ENCODE peak calls at places on chromosomes 4 and X, in eight cellular contexts. E, C, W, D, U, P, Y and Q are unnamed samples.

GRCh38 chr4:57147335-57148060 is 37.3 kb upstream of the IGFBP7 start:
- DNase-seq in D (no peak), P (peak), E (no peak), Y (no peak), U (no peak), C (no peak), W (no peak), Q (no peak)

GRCh38 chr4:112978691-112979472 is 70.6 kb upstream of the ANK2 start:
- DNase-seq in W (no peak), Y (no peak), E (no peak), D (no peak), C (no peak), U (no peak), P (no peak), Q (no peak)

GRCh38 chrX:134186362-134187121 is 50.4 kb upstream of the CCDC160 start:
- DNase-seq in D (no peak), P (no peak), W (peak), E (no peak), U (no peak), Y (peak), C (no peak), Q (no peak)

GRCh38 chrX:18983711-18984380 is at the start of gene PHKA2:
- DNase-seq in Y (peak), D (peak), W (no peak), C (peak), U (no peak), P (peak), E (peak), Q (peak)

GRCh38 chr4:2090642-2091041 is 31.5 kb downstream of the NAT8L start:
- DNase-seq in W (no peak), Y (no peak), C (no peak), U (no peak), E (no peak), D (no peak), P (no peak), Q (no peak)

GRCh38 chr4:139528377-139529005 is 27.5 kb downstream of the SETD7 start:
- DNase-seq in D (no peak), Y (peak), C (no peak), P (peak), W (peak), E (peak), U (no peak), Q (peak)

GRCh38 chrX:42973321-42973720 is 195.4 kb upstream of the PPP1R2C start:
- DNase-seq in C (no peak), Y (no peak), W (no peak), D (no peak), U (no peak), E (no peak), P (no peak), Q (no peak)

GRCh38 chrX:79259073-79259689 is 108.0 kb downstream of the ITM2A start:
- DNase-seq in D (no peak), E (no peak), P (no peak), U (peak), W (peak), C (no peak), Y (peak), Q (no peak)

GRCh38 chr4:134328741-134329140 is 127.2 kb upstream of the PABPC4L start:
- DNase-seq in U (no peak), E (no peak), Y (no peak), C (peak), D (no peak), P (no peak), W (no peak), Q (no peak)

GRCh38 chrX:154738013-154738738 is 12.7 kb downstream of the GAB3 start:
- DNase-seq in C (no peak), D (no peak), E (peak), W (peak), Y (no peak), P (peak), U (no peak), Q (no peak)

GRCh38 chr4:104424368-104424921 is 70.2 kb downstream of the CXXC4 start:
- DNase-seq in Y (no peak), D (no peak), C (no peak), W (no peak), E (no peak), P (no peak), U (no peak), Q (no peak)

GRCh38 chr4:86840858-86841257 is 8.3 kb downstream of the SLC10A6 start:
- DNase-seq in W (no peak), D (no peak), P (no peak), Y (no peak), E (no peak), U (no peak), C (no peak), Q (no peak)

GRCh38 chr4:141126769-141127168 is 6.5 kb downstream of the RNF150 start:
- DNase-seq in W (no peak), P (no peak), U (no peak), D (no peak), E (no peak), C (no peak), Y (no peak), Q (no peak)

GRCh38 chr4:73619351-73619750 is 885 bp downstream of the RASSF6 start:
- DNase-seq in D (no peak), P (no peak), C (no peak), E (no peak), Y (no peak), U (no peak), W (no peak), Q (no peak)

GRCh38 chrX:151153086-151153485 is 23.3 kb upstream of the GPR50 start:
- DNase-seq in Y (no peak), E (no peak), D (peak), P (peak), W (no peak), C (no peak), U (peak), Q (no peak)

GRCh38 chr4:77175201-77175610 is 18.2 kb downstream of the CCNG2 start:
- DNase-seq in C (no peak), U (no peak), Y (no peak), P (no peak), W (no peak), D (peak), E (no peak), Q (no peak)

GRCh38 chr4:24229976-24230375 is 340.1 kb upstream of the PPARGC1A start:
- DNase-seq in P (no peak), U (no peak), C (no peak), E (no peak), W (no peak), Y (no peak), D (no peak), Q (no peak)

GRCh38 chr4:140116442-140117104 is 37.4 kb downstream of the MAML3 start:
- DNase-seq in D (no peak), C (no peak), U (peak), Y (no peak), W (peak), E (no peak), P (no peak), Q (no peak)

GRCh38 chr4:77202491-77202890 is 45.5 kb downstream of the CCNG2 start:
- DNase-seq in C (no peak), U (no peak), W (no peak), E (no peak), D (no peak), P (no peak), Y (no peak), Q (no peak)

GRCh38 chrX:131752493-131753198 is 208.8 kb downstream of the OR13H1 start:
- DNase-seq in W (no peak), Y (no peak), D (peak), E (peak), U (no peak), C (peak), P (peak), Q (peak)

GRCh38 chr4:35342833-35343232 is 901.5 kb downstream of the ARAP2 start:
- DNase-seq in W (no peak), P (no peak), E (no peak), D (no peak), Y (no peak), U (no peak), C (no peak), Q (no peak)

GRCh38 chrX:8755116-8755515 is 23.2 kb upstream of the ANOS1 start:
- DNase-seq in E (no peak), Y (no peak), C (no peak), U (no peak), P (no peak), W (no peak), D (no peak), Q (no peak)

GRCh38 chrX:47217121-47217851 is 1.2 kb upstream of the CDK16 start:
- DNase-seq in U (peak), D (no peak), E (peak), W (no peak), Y (no peak), C (peak), P (peak), Q (no peak)

GRCh38 chrX:134691453-134691852 is 33.2 kb upstream of the PLAC1 start:
- DNase-seq in E (no peak), Y (no peak), W (no peak), C (no peak), D (no peak), P (no peak), U (no peak), Q (no peak)

GRCh38 chrX:40502688-40503087 is 78.1 kb upstream of the ATP6AP2 start:
- DNase-seq in Y (no peak), D (no peak), C (no peak), W (no peak), U (no peak), E (no peak), P (no peak), Q (no peak)

GRCh38 chrX:150692296-150692695 is 900 bp upstream of the MTMR1 start:
- DNase-seq in P (no peak), C (no peak), W (no peak), D (no peak), Y (no peak), U (no peak), E (no peak), Q (no peak)

GRCh38 chrX:39726810-39727209 is 370.9 kb downstream of the BCOR start:
- DNase-seq in U (peak), P (peak), W (no peak), D (no peak), Y (no peak), C (no peak), E (peak), Q (no peak)

GRCh38 chr4:114317564-114317963 is 281.0 kb upstream of the UGT8 start:
- DNase-seq in Y (no peak), E (no peak), W (no peak), P (no peak), U (no peak), D (no peak), C (no peak), Q (no peak)

GRCh38 chrX:71178908-71179307 is 34.3 kb downstream of the NLGN3 start:
- DNase-seq in Y (peak), C (no peak), E (peak), P (peak), D (peak), W (peak), U (peak), Q (peak)

GRCh38 chrX:130836447-130836846 is 66.6 kb downstream of the ENOX2 start:
- DNase-seq in C (no peak), P (no peak), U (no peak), Y (no peak), W (no peak), D (no peak), E (no peak), Q (no peak)

GRCh38 chr4:146814736-146815135 is 130.9 kb downstream of the TTC29 start:
- DNase-seq in C (no peak), D (no peak), U (no peak), P (no peak), E (no peak), Y (no peak), W (no peak), Q (no peak)

GRCh38 chrX:144494069-144494468 is 610.2 kb downstream of the UBE2NL start:
- DNase-seq in W (no peak), P (no peak), D (no peak), C (no peak), Y (no peak), E (no peak), U (no peak), Q (no peak)